ENCODE peak calls at places on chromosomes 6 and 20, in four cellular contexts. One of them, this sample, is unnamed.

GRCh38 chr6:170087946-170088348 is 202.9 kb downstream of the DLL1 start:
- DNase-seq in NCI-H2081: no peak
- DNase-seq in MCF 10A: no peak
- DNase-seq in NCI-H1436: no peak
- DNase-seq in this sample: peak

GRCh38 chr20:32539817-32540675 is 45.1 kb downstream of the NOL4L start:
- DNase-seq in NCI-H1436: no peak
- DNase-seq in MCF 10A: no peak
- DNase-seq in NCI-H2081: no peak
- DNase-seq in this sample: peak

GRCh38 chr6:108407952-108408351 is 113.1 kb downstream of the AFG1L start:
- DNase-seq in NCI-H1436: no peak
- DNase-seq in MCF 10A: no peak
- DNase-seq in NCI-H2081: no peak
- DNase-seq in this sample: no peak

GRCh38 chr6:96015791-96016776 is at the start of gene FUT9:
- DNase-seq in NCI-H2081: peak
- DNase-seq in MCF 10A: no peak
- DNase-seq in NCI-H1436: no peak
- DNase-seq in this sample: no peak

GRCh38 chr6:83019741-83020140 is 45.9 kb downstream of the UBE3D start:
- DNase-seq in NCI-H2081: no peak
- DNase-seq in NCI-H1436: no peak
- DNase-seq in MCF 10A: no peak
- DNase-seq in this sample: no peak

GRCh38 chr6:148316308-148316707 is 26.3 kb upstream of the SASH1 start:
- DNase-seq in MCF 10A: no peak
- DNase-seq in NCI-H2081: peak
- DNase-seq in NCI-H1436: no peak
- DNase-seq in this sample: no peak

GRCh38 chr6:119061215-119061614 is 17.2 kb downstream of the FAM184A start:
- DNase-seq in NCI-H2081: no peak
- DNase-seq in MCF 10A: no peak
- DNase-seq in NCI-H1436: no peak
- DNase-seq in this sample: no peak

GRCh38 chr20:25510721-25511120 is 74.6 kb downstream of the NINL start:
- DNase-seq in MCF 10A: no peak
- DNase-seq in NCI-H1436: no peak
- DNase-seq in NCI-H2081: no peak
- DNase-seq in this sample: no peak

GRCh38 chr6:30914854-30915590 is 984 bp downstream of the VARS2 start:
- DNase-seq in MCF 10A: no peak
- DNase-seq in NCI-H2081: no peak
- DNase-seq in NCI-H1436: no peak
- DNase-seq in this sample: peak

GRCh38 chr20:22775256-22775655 is 190.9 kb upstream of the FOXA2 start:
- DNase-seq in NCI-H1436: no peak
- DNase-seq in MCF 10A: no peak
- DNase-seq in NCI-H2081: no peak
- DNase-seq in this sample: no peak

GRCh38 chr6:18823782-18824386 is 436.7 kb downstream of the RNF144B start:
- DNase-seq in MCF 10A: peak
- DNase-seq in NCI-H1436: no peak
- DNase-seq in NCI-H2081: peak
- DNase-seq in this sample: peak

GRCh38 chr6:41021832-41022231 is 17.2 kb downstream of the UNC5CL start:
- DNase-seq in NCI-H2081: no peak
- DNase-seq in MCF 10A: peak
- DNase-seq in NCI-H1436: no peak
- DNase-seq in this sample: no peak

GRCh38 chr20:44089987-44090674 is 96.9 kb downstream of the JPH2 start:
- DNase-seq in MCF 10A: peak
- DNase-seq in NCI-H1436: peak
- DNase-seq in NCI-H2081: no peak
- DNase-seq in this sample: no peak

GRCh38 chr6:15449001-15449400 is 203.1 kb downstream of the JARID2 start:
- DNase-seq in NCI-H2081: no peak
- DNase-seq in NCI-H1436: no peak
- DNase-seq in MCF 10A: no peak
- DNase-seq in this sample: no peak

GRCh38 chr6:69917834-69918233 is 51.5 kb downstream of the COL19A1 start:
- DNase-seq in NCI-H1436: no peak
- DNase-seq in MCF 10A: peak
- DNase-seq in NCI-H2081: no peak
- DNase-seq in this sample: peak

GRCh38 chr20:46040902-46041535 is 12.0 kb downstream of the SLC12A5 start:
- DNase-seq in NCI-H2081: no peak
- DNase-seq in NCI-H1436: no peak
- DNase-seq in MCF 10A: peak
- DNase-seq in this sample: peak

GRCh38 chr20:61115627-61116026 is 136.4 kb upstream of the CDH4 start:
- DNase-seq in MCF 10A: no peak
- DNase-seq in NCI-H1436: no peak
- DNase-seq in NCI-H2081: no peak
- DNase-seq in this sample: no peak

GRCh38 chr6:161301338-161301737 is 27.5 kb upstream of the AGPAT4 start:
- DNase-seq in NCI-H2081: no peak
- DNase-seq in MCF 10A: peak
- DNase-seq in NCI-H1436: no peak
- DNase-seq in this sample: no peak

GRCh38 chr6:107323133-107323785 is 136.1 kb downstream of the PDSS2 start:
- DNase-seq in NCI-H2081: no peak
- DNase-seq in NCI-H1436: no peak
- DNase-seq in MCF 10A: no peak
- DNase-seq in this sample: no peak

GRCh38 chr6:2795960-2796359 is 30.8 kb downstream of the WRNIP1 start:
- DNase-seq in NCI-H1436: no peak
- DNase-seq in MCF 10A: no peak
- DNase-seq in NCI-H2081: no peak
- DNase-seq in this sample: no peak

GRCh38 chr20:4569092-4569491 is 152.6 kb upstream of the PRND start:
- DNase-seq in MCF 10A: no peak
- DNase-seq in NCI-H1436: no peak
- DNase-seq in NCI-H2081: no peak
- DNase-seq in this sample: no peak

GRCh38 chr20:53493201-53493908 is 100.3 kb downstream of the ZNF217 start:
- DNase-seq in MCF 10A: no peak
- DNase-seq in NCI-H1436: no peak
- DNase-seq in NCI-H2081: no peak
- DNase-seq in this sample: no peak

GRCh38 chr6:36373368-36374009 is 14.0 kb downstream of the ETV7 start:
- DNase-seq in NCI-H1436: no peak
- DNase-seq in NCI-H2081: no peak
- DNase-seq in MCF 10A: peak
- DNase-seq in this sample: no peak

GRCh38 chr20:35017099-35017835 is 61.6 kb downstream of the MYH7B start:
- DNase-seq in MCF 10A: no peak
- DNase-seq in NCI-H1436: no peak
- DNase-seq in NCI-H2081: no peak
- DNase-seq in this sample: no peak

GRCh38 chr6:135088818-135089809 is 34.5 kb upstream of the HBS1L start:
- DNase-seq in NCI-H2081: no peak
- DNase-seq in NCI-H1436: peak
- DNase-seq in MCF 10A: peak
- DNase-seq in this sample: no peak

This sample was measured in activated CD4-positive, alpha-beta T cell treated with anti-CD3 and anti-CD28 coated beads, Interleukin-2, amount 50 U/mL, for 48 hours.